ENCODE peak calls at places on chromosomes 2 and 18, in six cellular contexts. G is tibial artery; C is spleen; A is IMR-90; E is ovary; D is CD4-positive, alpha-beta T cell. R is an unnamed sample.

GRCh38 chr18:79117380-79117779 is 48.2 kb downstream of the ATP9B start:
- DNase-seq in A (peak), C (no peak), G (no peak), D (no peak), E (no peak), R (no peak)

GRCh38 chr18:11992096-11992785 is 10.9 kb downstream of the IMPA2 start:
- DNase-seq in D (no peak), A (no peak), E (no peak), G (no peak), C (peak), R (no peak)

GRCh38 chr2:190578158-190579057 is 43.9 kb upstream of the NEMP2 start:
- DNase-seq in A (no peak), E (peak), C (no peak), D (peak), G (no peak), R (no peak)

GRCh38 chr18:28015671-28016070 is 161.3 kb downstream of the CDH2 start:
- DNase-seq in D (no peak), A (no peak), G (no peak), C (no peak), E (no peak), R (no peak)

GRCh38 chr2:21772624-21773023 is 648.9 kb downstream of the TDRD15 start:
- DNase-seq in G (no peak), C (no peak), A (peak), D (no peak), E (no peak), R (no peak)

GRCh38 chr18:10400534-10400933 is 53.9 kb upstream of the APCDD1 start:
- DNase-seq in G (no peak), D (no peak), E (no peak), C (no peak), A (no peak), R (no peak)

GRCh38 chr2:165390875-165391274 is 78.6 kb upstream of the CSRNP3 start:
- DNase-seq in C (no peak), E (no peak), A (no peak), D (no peak), G (no peak), R (no peak)

GRCh38 chr2:203535784-203536590 is 886 bp upstream of the RAPH1 start:
- DNase-seq in A (peak), G (no peak), D (no peak), E (no peak), C (no peak), R (no peak)

GRCh38 chr2:66000888-66001287 is 434.0 kb upstream of the MEIS1 start:
- DNase-seq in E (no peak), G (no peak), A (no peak), D (no peak), C (no peak), R (no peak)

GRCh38 chr2:102158336-102158735 is 15.8 kb downstream of the IL1R1 start:
- DNase-seq in G (no peak), A (no peak), D (no peak), C (no peak), E (no peak), R (no peak)

GRCh38 chr2:141555876-141556470 is 574.8 kb downstream of the LRP1B start:
- DNase-seq in A (no peak), D (no peak), E (no peak), C (no peak), G (no peak), R (no peak)

GRCh38 chr2:46841621-46842020 is 74.0 kb downstream of the MCFD2 start:
- DNase-seq in E (peak), G (peak), D (no peak), A (no peak), C (no peak), R (no peak)

GRCh38 chr18:24915547-24915946 is 436.4 kb downstream of the ZNF521 start:
- DNase-seq in A (peak), C (no peak), E (no peak), G (no peak), D (no peak), R (no peak)

GRCh38 chr2:179455824-179456223 is 191.2 kb upstream of the SESTD1 start:
- DNase-seq in C (no peak), E (no peak), G (no peak), D (no peak), A (peak), R (no peak)

GRCh38 chr2:20884829-20885228 is 61.9 kb upstream of the LDAH start:
- DNase-seq in C (no peak), D (no peak), A (no peak), G (no peak), E (no peak), R (no peak)

GRCh38 chr2:131835621-131836091 is 308.0 kb downstream of the CCDC74A start:
- DNase-seq in C (no peak), A (no peak), D (no peak), G (no peak), E (no peak), R (no peak)

GRCh38 chr2:62774555-62775366 is 69.2 kb downstream of the EHBP1 start:
- DNase-seq in G (no peak), A (peak), C (no peak), D (no peak), E (peak), R (no peak)

GRCh38 chr2:54728669-54729120 is 5.2 kb downstream of the EML6 start:
- DNase-seq in G (no peak), A (peak), E (no peak), D (no peak), C (no peak), R (no peak)

GRCh38 chr2:180979086-180979934 is 1.1 kb upstream of the UBE2E3 start:
- DNase-seq in G (no peak), A (peak), C (no peak), D (no peak), E (peak), R (no peak)

GRCh38 chr18:7084766-7085080 is 32.9 kb downstream of the LAMA1 start:
- DNase-seq in E (no peak), A (peak), C (no peak), G (no peak), D (no peak), R (no peak)

GRCh38 chr2:29895296-29895695 is 26.1 kb downstream of the ALK start:
- DNase-seq in A (no peak), G (no peak), D (no peak), E (no peak), C (no peak), R (no peak)

GRCh38 chr2:207920721-207921120 is 104.6 kb downstream of the PLEKHM3 start:
- DNase-seq in C (no peak), E (no peak), G (no peak), A (no peak), D (no peak), R (no peak)

GRCh38 chr2:190762569-190762968 is 113.7 kb downstream of the NAB1 start:
- DNase-seq in E (no peak), C (no peak), G (no peak), D (no peak), A (no peak), R (no peak)

GRCh38 chr2:227219312-227220105 is 55.1 kb downstream of the COL4A3 start:
- DNase-seq in E (no peak), D (no peak), A (no peak), G (no peak), C (no peak), R (no peak)

GRCh38 chr2:1632006-1632348 is 112.3 kb downstream of the PXDN start:
- DNase-seq in G (no peak), D (no peak), A (peak), C (no peak), E (no peak), R (no peak)

GRCh38 chr2:64692401-64692800 is 38.7 kb upstream of the SERTAD2 start:
- DNase-seq in A (peak), D (no peak), G (no peak), E (no peak), C (no peak), R (no peak)

GRCh38 chr2:11809586-11810236 is 63.3 kb downstream of the LPIN1 start:
- DNase-seq in G (no peak), A (no peak), C (no peak), E (no peak), D (no peak), R (no peak)

GRCh38 chr2:176961759-176962158 is 250.8 kb upstream of the HNRNPA3 start:
- DNase-seq in C (no peak), E (no peak), G (no peak), D (no peak), A (no peak), R (no peak)

DNA sequence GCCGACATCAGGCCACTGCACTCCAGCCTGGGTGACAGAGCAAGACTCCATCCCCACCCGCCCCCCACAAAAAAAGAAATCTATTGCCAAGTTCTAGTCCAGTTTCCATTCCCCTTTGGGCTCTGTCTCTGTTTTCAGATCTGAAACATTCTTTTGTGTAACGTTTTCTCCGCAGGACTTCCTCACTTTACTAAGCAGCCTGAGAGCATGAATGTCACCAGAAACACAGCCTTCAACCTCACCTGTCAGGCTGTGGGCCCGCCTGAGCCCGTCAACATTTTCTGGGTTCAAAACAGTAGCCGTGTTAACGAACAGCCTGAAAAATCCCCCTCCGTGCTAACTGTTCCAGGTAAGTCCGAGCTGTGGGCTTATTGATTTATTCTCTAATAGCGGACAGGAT is 48.8 kb downstream of the MERTK start:
- DNase-seq in D (no peak), A (no peak), C (no peak), E (no peak), G (no peak), R (no peak)
- H3K27ac ChIP-seq in D (no peak), A (no peak), C (no peak), E (peak), G (peak), R (peak)

GRCh38 chr2:238079874-238080327 is 19.1 kb downstream of the SCLY start:
- DNase-seq in D (no peak), E (no peak), G (no peak), C (no peak), A (no peak), R (no peak)
- H3K27ac ChIP-seq in D (no peak), E (no peak), G (no peak), C (no peak), A (no peak), R (no peak)

GRCh38 chr2:231613655-231614558 is 21.2 kb downstream of the TEX44 start:
- DNase-seq in A (peak), D (peak), C (peak), G (peak), E (peak), R (peak)

GRCh38 chr2:231611273-231612198 is 18.9 kb downstream of the TEX44 start:
- DNase-seq in D (peak), E (no peak), G (peak), C (no peak), A (peak), R (no peak)

GRCh38 chr2:231613054-231613654 is 20.5 kb downstream of the TEX44 start:
- DNase-seq in G (no peak), E (peak), C (peak), D (no peak), A (no peak), R (peak)

GRCh38 chr2:231614559-231615057 is 21.9 kb downstream of the TEX44 start:
- DNase-seq in G (no peak), E (peak), D (no peak), C (peak), A (no peak), R (peak)

GRCh38 chr2:231612199-231613053 is 19.8 kb downstream of the TEX44 start:
- DNase-seq in A (peak), D (peak), G (peak), E (peak), C (peak), R (peak)
- H3K27ac ChIP-seq in A (peak), D (no peak), G (peak), E (peak), C (peak), R (peak)

GRCh38 chr2:175855794-175856453 is 146.1 kb downstream of the LNPK start:
- DNase-seq in C (no peak), D (no peak), G (peak), E (no peak), A (peak), R (peak)

GRCh38 chr2:175853110-175853509 is 149.0 kb downstream of the LNPK start:
- DNase-seq in A (no peak), G (no peak), D (no peak), C (no peak), E (no peak), R (no peak)

GRCh38 chr2:175854149-175854548 is 147.9 kb downstream of the LNPK start:
- DNase-seq in A (no peak), D (no peak), G (no peak), E (no peak), C (no peak), R (no peak)

GRCh38 chr2:175855236-175855635 is 146.8 kb downstream of the LNPK start:
- DNase-seq in C (no peak), G (no peak), D (no peak), A (no peak), E (no peak), R (no peak)

DNA sequence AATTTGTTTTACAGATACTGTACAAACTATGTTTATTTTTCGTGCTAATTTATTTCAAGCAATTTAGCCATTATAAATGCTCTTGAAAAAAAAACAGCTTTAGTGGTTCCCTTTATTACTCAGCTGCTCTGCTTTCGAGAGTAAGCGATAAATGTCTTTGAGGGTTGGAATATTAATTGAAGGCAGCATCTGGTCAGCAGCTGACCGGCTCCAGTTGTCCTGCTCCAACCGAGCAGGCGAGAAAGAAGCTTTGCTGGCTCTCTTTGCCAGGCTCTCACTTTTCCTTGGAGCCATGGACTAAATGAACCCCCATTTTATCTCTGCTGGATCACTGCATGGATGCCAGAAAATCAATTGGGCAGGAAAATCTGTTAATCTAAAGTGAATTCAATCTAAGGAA is 147.4 kb downstream of the LNPK start:
- DNase-seq in G (no peak), C (no peak), D (no peak), A (no peak), E (no peak), R (peak)
- H3K27ac ChIP-seq in G (no peak), C (no peak), D (no peak), A (no peak), E (no peak), R (peak)

GRCh38 chr18:13577091-13577697 is 149.2 kb downstream of the FAM210A start:
- DNase-seq in E (no peak), A (peak), D (no peak), G (no peak), C (no peak), R (no peak)
- H3K27ac ChIP-seq in E (no peak), A (no peak), D (no peak), G (no peak), C (peak), R (no peak)

GRCh38 chr2:217362710-217363109 is 502.8 kb upstream of the TNP1 start:
- DNase-seq in D (no peak), E (no peak), C (no peak), A (no peak), G (no peak), R (no peak)
- H3K27ac ChIP-seq in D (no peak), E (no peak), C (peak), A (peak), G (peak), R (no peak)